ENCODE peak calls at places on chromosomes 1 and 21, in five cellular contexts. H is CD8-positive, alpha-beta T cell; M is heart right ventricle; A is colonic mucosa; S is NT2/D1. W is an unnamed sample.

GRCh38 chr1:23214640-23215039 is 2.7 kb downstream of the HTR1D start:
- DNase-seq in S (no peak), A (no peak), M (no peak), H (no peak), W (no peak)

GRCh38 chr1:151553659-151554058 is 13.6 kb downstream of the TUFT1 start:
- DNase-seq in S (no peak), H (no peak), M (no peak), A (no peak), W (no peak)

GRCh38 chr1:185956881-185957280 is 222.7 kb downstream of the HMCN1 start:
- DNase-seq in S (no peak), A (no peak), M (no peak), H (no peak), W (no peak)

GRCh38 chr1:188433428-188433827 is 1604.7 kb downstream of the PLA2G4A start:
- DNase-seq in A (no peak), S (no peak), M (no peak), H (no peak), W (no peak)

GRCh38 chr1:153527023-153527724 is 8.6 kb downstream of the S100A6 start:
- DNase-seq in H (no peak), A (no peak), S (peak; percentile 42), M (no peak), W (no peak)

GRCh38 chr1:156471496-156472490 is 28.8 kb downstream of the MEF2D start:
- DNase-seq in M (peak; percentile 87), H (no peak), A (peak; percentile 96), S (no peak), W (no peak)

GRCh38 chr1:38038836-38039235 is 7.8 kb downstream of the POU3F1 start:
- DNase-seq in M (no peak), A (no peak), S (no peak), H (no peak), W (no peak)

GRCh38 chr1:153597206-153597605 is 15.7 kb downstream of the S100A16 start:
- DNase-seq in M (no peak), A (peak; percentile 28), S (no peak), H (no peak), W (no peak)

GRCh38 chr1:111370871-111371270 is 56.7 kb downstream of the OVGP1 start:
- DNase-seq in A (no peak), H (no peak), M (no peak), S (no peak), W (no peak)

GRCh38 chr1:235011064-235011598 is 117.5 kb downstream of the TOMM20 start:
- DNase-seq in A (no peak), M (no peak), S (no peak), H (peak; percentile 29), W (peak; percentile 49)

GRCh38 chr1:2310332-2311183 is 80.8 kb downstream of the MORN1 start:
- DNase-seq in H (no peak), M (no peak), A (no peak), S (no peak), W (no peak)

GRCh38 chr1:7749126-7749525 is 22.0 kb upstream of the VAMP3 start:
- DNase-seq in A (no peak), H (no peak), M (no peak), S (no peak), W (no peak)

GRCh38 chr21:16084776-16085364 is 355.1 kb downstream of the USP25 start:
- DNase-seq in A (no peak), M (peak; percentile 42), S (no peak), H (no peak), W (no peak)

GRCh38 chr1:165560834-165561233 is 17.0 kb downstream of the LRRC52 start:
- DNase-seq in A (no peak), M (no peak), H (no peak), S (peak; percentile 33), W (no peak)

GRCh38 chr21:19322360-19322759 is 918.8 kb upstream of the TMPRSS15 start:
- DNase-seq in A (no peak), S (no peak), M (no peak), H (no peak), W (no peak)

GRCh38 chr21:19326581-19327319 is 923.2 kb upstream of the TMPRSS15 start:
- DNase-seq in H (no peak), A (no peak), M (no peak), S (no peak), W (no peak)

GRCh38 chr21:19321688-19322087 is 918.1 kb upstream of the TMPRSS15 start:
- DNase-seq in A (no peak), H (no peak), S (no peak), M (no peak), W (no peak)
- H3K9me3 ChIP-seq in A (no peaks in the 10 kb centered on the region), H (no peaks in the 10 kb centered on the region), S (peaks cover 8% of the 10 kb centered on the region), M (no peaks in the 10 kb centered on the region), W (no peaks in the 10 kb centered on the region)

DNA sequence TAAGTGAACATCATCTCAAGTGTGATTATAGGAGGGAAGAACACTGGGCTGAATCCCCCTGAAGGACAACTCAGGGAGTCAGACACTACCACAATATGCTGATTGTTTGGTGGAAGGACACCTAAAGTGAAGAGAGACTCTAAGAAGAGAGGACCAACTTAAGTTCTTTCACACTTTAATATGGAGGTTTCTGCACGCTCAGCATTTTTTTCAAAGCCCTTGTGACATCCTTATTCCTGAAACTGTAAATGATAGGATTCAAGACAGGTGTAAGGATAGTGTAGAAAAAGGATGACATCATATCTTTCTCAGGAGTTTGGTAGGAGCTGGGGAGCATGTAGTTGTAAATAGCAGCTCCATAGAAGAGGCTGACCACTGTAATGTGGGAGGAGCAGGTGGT is 4.8 kb downstream of the OR2T10 start:
- DNase-seq in H (no peak), S (no peak), A (no peak), M (no peak), W (no peak)
- H3K9me3 ChIP-seq in H (no peaks in the 10 kb centered on the region), S (no peaks in the 10 kb centered on the region), A (no peaks in the 10 kb centered on the region), M (no peaks in the 10 kb centered on the region), W (no peaks in the 10 kb centered on the region)

GRCh38 chr21:23217597-23217996 is 2219.4 kb downstream of the NCAM2 start:
- DNase-seq in M (no peak), S (no peak), A (no peak), H (no peak), W (no peak)
- H3K9me3 ChIP-seq in M (no peaks in the 10 kb centered on the region), S (peaks cover 18% of the 10 kb centered on the region), A (no peaks in the 10 kb centered on the region), H (no peaks in the 10 kb centered on the region), W (no peaks in the 10 kb centered on the region)

GRCh38 chr1:95281781-95282495 is 47.9 kb downstream of the RWDD3 start:
- DNase-seq in M (no peak), H (no peak), S (no peak), A (no peak), W (no peak)
- H3K9me3 ChIP-seq in M (no peaks in the 10 kb centered on the region), H (no peaks in the 10 kb centered on the region), S (no peaks in the 10 kb centered on the region), A (no peaks in the 10 kb centered on the region), W (no peaks in the 10 kb centered on the region)

GRCh38 chr1:41174170-41174569 is 67.9 kb downstream of the SCMH1 start:
- DNase-seq in S (no peak), H (no peak), M (no peak), A (no peak), W (no peak)
- H3K9me3 ChIP-seq in S (peaks cover 27% of the 10 kb centered on the region), H (no peaks in the 10 kb centered on the region), M (no peaks in the 10 kb centered on the region), A (no peaks in the 10 kb centered on the region), W (no peaks in the 10 kb centered on the region)